ENCODE peak calls at places on chromosomes 5 and 9, in four cellular contexts. V is GM12878, I is H1, F is HepG2. H is an unnamed sample.
A peak's percentile ranks its signal among the peaks of the same experiment; 100 is the strongest.

GRCh38 chr5:151298063-151298462 is 5.5 kb downstream of the SLC36A3 start:
- DNase-seq in V (peak; percentile 26), I (no peak), F (peak; percentile 68), H (no peak)

GRCh38 chr5:3924990-3925389 is 329.4 kb downstream of the IRX1 start:
- DNase-seq in V (no peak), I (no peak), F (no peak), H (no peak)

GRCh38 chr9:128191406-128192046 is at the start of gene CIZ1:
- DNase-seq in V (no peak), I (peak; percentile 84), F (peak; percentile 43), H (peak; percentile 66)

GRCh38 chr9:33114746-33115145 is 38.3 kb upstream of the SMU1 start:
- DNase-seq in V (no peak), I (no peak), F (no peak), H (no peak)

GRCh38 chr9:5714501-5715401 is 85.8 kb downstream of the RIC1 start:
- DNase-seq in V (no peak), I (no peak), F (peak; percentile 25), H (no peak)

GRCh38 chr5:55899344-55899743 is 48.2 kb downstream of the IL31RA start:
- DNase-seq in V (no peak), I (no peak), F (no peak), H (no peak)

GRCh38 chr9:129125478-129125877 is 14.3 kb downstream of the PTPA start:
- DNase-seq in V (no peak), I (no peak), F (no peak), H (no peak)

GRCh38 chr9:6007770-6008168 is 7.7 kb downstream of the RANBP6 start:
- DNase-seq in V (no peak), I (peak; percentile 85), F (peak; percentile 54), H (peak; percentile 80)

GRCh38 chr9:101350285-101350684 is 34.5 kb downstream of the BAAT start:
- DNase-seq in V (no peak), I (no peak), F (peak; percentile 65), H (no peak)

GRCh38 chr5:56358703-56359428 is 125.7 kb upstream of the ANKRD55 start:
- DNase-seq in V (no peak), I (no peak), F (peak; percentile 100), H (no peak)

GRCh38 chr9:135772056-135773042 is 70.4 kb downstream of the KCNT1 start:
- DNase-seq in V (no peak), I (no peak), F (no peak), H (no peak)

GRCh38 chr5:138870611-138871010 is 4.5 kb downstream of the LRRTM2 start:
- DNase-seq in V (no peak), I (no peak), F (no peak), H (no peak)

GRCh38 chr5:73497537-73498056 is 645 bp upstream of the BTF3 start:
- DNase-seq in V (no peak), I (no peak), F (no peak), H (no peak)

GRCh38 chr5:135399838-135400542 is 959 bp upstream of the MACROH2A1 start:
- DNase-seq in V (no peak), I (peak; percentile 74), F (no peak), H (peak; percentile 68)

GRCh38 chr9:126953089-126953809 is 38.7 kb downstream of the RALGPS1 start:
- DNase-seq in V (no peak), I (no peak), F (no peak), H (no peak)

GRCh38 chr5:64299805-64300204 is 134.2 kb downstream of the RNF180 start:
- DNase-seq in V (no peak), I (no peak), F (no peak), H (no peak)

GRCh38 chr9:107768224-107768623 is 278.7 kb upstream of the KLF4 start:
- DNase-seq in V (no peak), I (no peak), F (no peak), H (no peak)

GRCh38 chr5:74127377-74128338 is 501.7 kb downstream of the ARHGEF28 start:
- DNase-seq in V (no peak), I (no peak), F (peak; percentile 4), H (no peak)

GRCh38 chr5:69504036-69504435 is 11.4 kb downstream of the OCLN start:
- DNase-seq in V (no peak), I (no peak), F (no peak), H (no peak)

GRCh38 chr5:69505306-69505705 is 12.7 kb downstream of the OCLN start:
- DNase-seq in V (no peak), I (no peak), F (no peak), H (no peak)

GRCh38 chr5:69502375-69503143 is 10.0 kb downstream of the OCLN start:
- DNase-seq in V (no peak), I (no peak), F (peak; percentile 46), H (no peak)

GRCh38 chr5:69498384-69498783 is 5.8 kb downstream of the OCLN start:
- DNase-seq in V (no peak), I (no peak), F (no peak), H (no peak)

DNA sequence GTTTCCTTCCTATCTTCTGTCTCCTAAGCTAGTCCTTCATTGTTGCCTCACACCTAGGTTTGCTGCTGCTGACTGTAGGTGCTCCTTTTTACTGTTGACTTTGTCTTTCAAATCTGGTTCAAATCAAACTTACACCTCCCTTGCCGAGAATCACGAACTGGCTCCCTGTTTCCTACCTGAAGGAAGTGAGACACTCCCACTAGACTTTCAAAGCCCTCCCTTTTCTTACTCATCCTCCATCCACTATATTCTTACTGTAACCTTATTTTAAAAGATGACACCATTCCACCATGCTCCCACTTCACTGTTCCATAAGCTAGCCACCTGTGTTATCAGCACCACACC is 10.5 kb downstream of the OCLN start:
- DNase-seq in V (no peak), I (no peak), F (no peak), H (no peak)
- H3K9ac ChIP-seq in V (no peak overlapping the region), I (no peak overlapping the region), F (no peak overlapping the region), H (no peak overlapping the region)

DNA sequence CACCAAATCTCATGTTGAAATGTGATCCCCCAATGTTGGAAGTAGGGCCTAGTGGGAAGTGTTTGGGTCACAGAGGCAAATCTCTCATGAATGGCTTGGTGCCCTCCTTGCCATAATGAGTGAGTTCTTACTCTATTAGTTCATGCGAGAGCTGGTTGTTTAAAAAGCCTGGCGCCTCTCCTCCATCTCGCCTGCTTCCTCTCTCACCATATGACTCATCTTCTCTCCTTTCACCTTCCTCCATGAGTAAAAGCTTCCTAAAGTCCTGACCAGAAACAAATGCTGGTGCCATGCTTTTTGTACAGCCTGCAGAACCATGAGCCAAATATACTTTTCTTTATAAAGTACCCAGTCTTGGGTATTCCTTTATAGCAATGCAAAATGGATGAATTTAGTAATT is 20.9 kb upstream of the ARHGAP26 start:
- DNase-seq in V (no peak), I (no peak), F (no peak), H (no peak)
- TF ChIP-seq ZNF274 in V (no peak), I (no peak), F (no peak), H (no peak)

GRCh38 chr9:137971477-137972138 is 94.0 kb downstream of the CACNA1B start:
- DNase-seq in V (no peak), I (peak; percentile 32), F (no peak), H (no peak)
- TF ChIP-seq SUZ12 in V (no peak), I (no peak), F (no peak), H (no peak)

DNA sequence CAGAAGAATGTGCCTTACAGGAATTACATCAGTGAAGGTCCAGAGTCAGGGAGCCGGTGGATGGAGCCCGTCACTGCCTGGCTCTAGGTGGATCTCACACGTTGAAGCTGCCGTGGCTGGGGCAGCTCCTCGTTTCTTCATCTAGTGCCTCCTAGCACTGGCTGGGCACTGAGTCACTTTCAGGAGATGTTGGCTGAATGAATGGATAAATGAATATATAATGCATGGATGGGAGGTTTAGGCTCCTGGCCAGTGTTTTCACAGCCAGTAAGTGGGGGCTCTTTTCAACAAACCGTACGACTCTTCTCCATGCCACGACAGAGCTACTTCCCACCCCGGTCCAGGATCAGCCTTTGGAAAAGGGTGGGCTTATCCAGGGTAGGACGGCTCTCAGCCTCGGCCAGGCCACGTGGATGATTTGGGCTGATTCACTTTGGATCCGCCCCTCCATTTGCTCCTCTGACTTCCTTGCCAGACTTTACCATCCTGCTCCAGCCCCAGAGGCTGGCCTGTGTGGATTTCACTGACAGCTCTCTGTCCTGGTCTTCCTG is 1.3 kb upstream of the SH3PXD2B start:
- DNase-seq in V (no peak), I (peak; percentile 54), F (no peak), H (no peak)
- H3K9ac ChIP-seq in V (no peak overlapping the region), I (no peak overlapping the region), F (no peak overlapping the region), H (peak overlapping the region; percentile 76)